ENCODE peak calls at places on chromosomes 3 and 15, in ten cellular contexts. M, O, B, Q, V, K, P, J, H and W are unnamed samples.
A peak's percentile ranks its signal among the peaks of the same experiment; 100 is the strongest.

GRCh38 chr15:70741107-70741511 is 22.2 kb downstream of the UACA start:
- DNase-seq in M (no peak), O (peak; percentile 87), B (peak; percentile 70), Q (peak; percentile 82), V (peak; percentile 39), K (no peak), P (peak; percentile 53), J (peak; percentile 73), H (peak; percentile 78), W (no peak)

GRCh38 chr3:9404680-9405079 is 7.3 kb downstream of the SETD5 start:
- DNase-seq in M (no peak), O (no peak), B (peak; percentile 14), Q (no peak), V (no peak), K (no peak), P (peak; percentile 46), J (no peak), H (no peak), W (no peak)

GRCh38 chr15:83813697-83814096 is 159.8 kb downstream of the ADAMTSL3 start:
- DNase-seq in M (no peak), O (no peak), B (no peak), Q (no peak), V (no peak), K (no peak), P (no peak), J (no peak), H (no peak), W (no peak)

GRCh38 chr3:128270559-128271492 is 117.5 kb downstream of the EEFSEC start:
- DNase-seq in M (no peak), O (no peak), B (no peak), Q (peak; percentile 21), V (no peak), K (no peak), P (no peak), J (no peak), H (no peak), W (no peak)

GRCh38 chr3:78734048-78734637 is 1033.7 kb downstream of the ROBO1 start:
- DNase-seq in M (no peak), O (peak; percentile 87), B (peak; percentile 9), Q (no peak), V (no peak), K (no peak), P (no peak), J (no peak), H (peak; percentile 75), W (no peak)

GRCh38 chr3:14388200-14388599 is 14.2 kb upstream of the SLC6A6 start:
- DNase-seq in M (no peak), O (no peak), B (no peak), Q (no peak), V (no peak), K (no peak), P (no peak), J (no peak), H (no peak), W (no peak)

GRCh38 chr3:9673082-9673481 is 23.8 kb downstream of the MTMR14 start:
- DNase-seq in M (no peak), O (no peak), B (no peak), Q (no peak), V (no peak), K (no peak), P (no peak), J (no peak), H (no peak), W (no peak)

GRCh38 chr15:99702895-99703602 is 30.2 kb downstream of the LYSMD4 start:
- DNase-seq in M (no peak), O (no peak), B (no peak), Q (no peak), V (no peak), K (no peak), P (no peak), J (no peak), H (no peak), W (no peak)

GRCh38 chr15:92449476-92449875 is 55.8 kb downstream of the ST8SIA2 start:
- DNase-seq in M (no peak), O (no peak), B (no peak), Q (no peak), V (no peak), K (no peak), P (no peak), J (no peak), H (peak; percentile 68), W (no peak)

GRCh38 chr15:61834076-61834697 is 226.1 kb downstream of the VPS13C start:
- DNase-seq in M (peak; percentile 65), O (peak; percentile 35), B (peak; percentile 85), Q (peak; percentile 82), V (peak; percentile 85), K (peak; percentile 31), P (peak; percentile 64), J (peak; percentile 61), H (peak; percentile 79), W (peak; percentile 78)

GRCh38 chr3:120160050-120160449 is 65.8 kb upstream of the GSK3B start:
- DNase-seq in M (no peak), O (peak; percentile 99), B (no peak), Q (peak; percentile 65), V (peak; percentile 25), K (peak; percentile 48), P (no peak), J (no peak), H (peak; percentile 87), W (no peak)

GRCh38 chr3:108430540-108430939 is 79.9 kb downstream of the MYH15 start:
- DNase-seq in M (no peak), O (no peak), B (no peak), Q (no peak), V (no peak), K (no peak), P (no peak), J (no peak), H (no peak), W (no peak)

GRCh38 chr3:107346559-107346958 is 30.7 kb upstream of the CCDC54 start:
- DNase-seq in M (no peak), O (no peak), B (no peak), Q (no peak), V (no peak), K (no peak), P (no peak), J (no peak), H (no peak), W (no peak)

GRCh38 chr3:45095916-45096526 is 50.2 kb downstream of the CDCP1 start:
- DNase-seq in M (no peak), O (no peak), B (no peak), Q (peak; percentile 30), V (no peak), K (no peak), P (no peak), J (no peak), H (no peak), W (no peak)

GRCh38 chr3:114445233-114445632 is 151.4 kb downstream of the TIGIT start:
- DNase-seq in M (no peak), O (no peak), B (no peak), Q (no peak), V (no peak), K (no peak), P (no peak), J (no peak), H (no peak), W (no peak)

GRCh38 chr3:40309925-40310635 is 573 bp downstream of the EIF1B start:
- DNase-seq in M (no peak), O (no peak), B (peak; percentile 67), Q (peak; percentile 46), V (no peak), K (no peak), P (peak; percentile 38), J (peak; percentile 52), H (no peak), W (no peak)

GRCh38 chr3:42508562-42508961 is 6.1 kb downstream of the VIPR1 start:
- DNase-seq in M (no peak), O (no peak), B (no peak), Q (no peak), V (no peak), K (no peak), P (no peak), J (no peak), H (no peak), W (no peak)

GRCh38 chr3:19645093-19645492 is 288.9 kb downstream of the EFHB start:
- DNase-seq in M (no peak), O (no peak), B (no peak), Q (no peak), V (no peak), K (no peak), P (no peak), J (no peak), H (no peak), W (no peak)

DNA sequence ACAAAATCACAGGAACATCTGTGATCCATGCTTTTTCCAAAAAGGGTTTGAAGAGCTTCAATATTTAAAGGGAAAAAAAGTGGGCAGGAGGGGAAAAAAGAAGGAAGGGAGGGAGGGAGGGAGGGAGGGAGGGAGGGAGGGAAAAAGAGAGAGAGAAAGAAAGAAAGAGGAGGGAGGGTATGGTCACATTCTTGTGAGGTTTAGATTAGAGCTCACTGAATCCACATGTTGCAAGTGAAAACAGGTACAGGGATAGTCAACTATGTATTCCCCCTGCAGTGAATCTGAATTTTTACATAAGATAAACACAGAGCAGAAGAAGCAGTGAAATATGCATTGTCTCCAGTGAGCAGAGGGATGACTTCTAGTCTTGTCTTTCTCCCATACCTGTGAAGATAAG is 84.1 kb downstream of the IFT80 start:
- DNase-seq in M (no peak), O (no peak), B (no peak), Q (no peak), V (no peak), K (no peak), P (no peak), J (no peak), H (no peak), W (no peak)
- H3K4me3 ChIP-seq in M (no peak overlapping the region), O (no peak overlapping the region), B (no peak overlapping the region), Q (no peak overlapping the region), V (no peak overlapping the region), K (no peak overlapping the region), P (no peak overlapping the region), J (no peak overlapping the region), H (no peak overlapping the region), W (no peak overlapping the region)

GRCh38 chr3:196073188-196073838 is 8.6 kb downstream of the TFRC start:
- DNase-seq in M (no peak), O (no peak), B (peak; percentile 67), Q (peak; percentile 72), V (no peak), K (no peak), P (peak; percentile 77), J (peak; percentile 55), H (peak; percentile 32), W (peak; percentile 36)
- H3K4me3 ChIP-seq in M (no peak overlapping the region), O (no peak overlapping the region), B (no peak overlapping the region), Q (no peak overlapping the region), V (no peak overlapping the region), K (no peak overlapping the region), P (no peak overlapping the region), J (no peak overlapping the region), H (no peak overlapping the region), W (no peak overlapping the region)

GRCh38 chr3:169939751-169940150 is 26.9 kb upstream of the SEC62 start:
- DNase-seq in M (no peak), O (no peak), B (no peak), Q (no peak), V (no peak), K (no peak), P (no peak), J (no peak), H (no peak), W (no peak)
- H3K4me3 ChIP-seq in M (no peak overlapping the region), O (no peak overlapping the region), B (no peak overlapping the region), Q (no peak overlapping the region), V (no peak overlapping the region), K (no peak overlapping the region), P (no peak overlapping the region), J (no peak overlapping the region), H (no peak overlapping the region), W (no peak overlapping the region)

DNA sequence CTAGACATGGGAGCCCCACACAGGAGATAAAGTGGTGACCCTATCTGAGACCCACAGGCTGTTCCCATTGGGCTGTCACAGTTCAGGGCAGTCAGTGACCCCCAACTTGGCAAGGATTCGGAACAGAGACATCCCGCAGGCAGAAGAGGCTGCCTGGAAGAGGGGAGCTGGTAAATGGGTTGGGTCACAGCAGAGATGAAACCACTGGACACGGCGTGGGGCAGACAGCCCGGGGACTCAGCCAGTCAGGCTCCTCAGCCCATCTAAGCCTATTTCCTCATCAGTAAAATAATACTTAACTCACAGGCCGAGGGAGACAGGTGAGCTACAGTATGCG is 1.8 kb downstream of the CLN6 start:
- DNase-seq in M (no peak), O (no peak), B (no peak), Q (no peak), V (no peak), K (no peak), P (no peak), J (no peak), H (no peak), W (no peak)
- H3K4me3 ChIP-seq in M (peak overlapping the region; percentile 89), O (peak overlapping the region; percentile 87), B (no peak overlapping the region), Q (no peak overlapping the region), V (no peak overlapping the region), K (no peak overlapping the region), P (no peak overlapping the region), J (no peak overlapping the region), H (peak overlapping the region; percentile 77), W (peak overlapping the region; percentile 87)